ENCODE peak calls at places on chromosomes 7 and 10, in ten cellular contexts. L, T, N, G, B, K, Y, R, U and O are unnamed samples.

GRCh38 chr7:147509052-147509480 is 1081.5 kb upstream of the C7orf33 start:
- DNase-seq in L (no peak), T (no peak), N (no peak), G (no peak), B (no peak), K (no peak), Y (no peak), R (no peak), U (no peak), O (no peak)

GRCh38 chr10:76114556-76114955 is 683.1 kb downstream of the LRMDA start:
- DNase-seq in L (no peak), T (no peak), N (no peak), G (peak), B (no peak), K (no peak), Y (no peak), R (peak), U (no peak), O (no peak)

GRCh38 chr7:128708235-128708634 is 30.9 kb upstream of the CALU start:
- DNase-seq in L (peak), T (no peak), N (no peak), G (no peak), B (no peak), K (no peak), Y (no peak), R (no peak), U (no peak), O (no peak)

GRCh38 chr7:111803015-111803758 is 240.9 kb upstream of the IMMP2L start:
- DNase-seq in L (no peak), T (no peak), N (no peak), G (no peak), B (no peak), K (no peak), Y (no peak), R (peak), U (no peak), O (no peak)

GRCh38 chr10:6382081-6382480 is 179.3 kb downstream of the PFKFB3 start:
- DNase-seq in L (no peak), T (no peak), N (peak), G (no peak), B (peak), K (no peak), Y (no peak), R (no peak), U (no peak), O (no peak)

GRCh38 chr10:44723654-44724053 is 187.5 kb upstream of the TMEM72 start:
- DNase-seq in L (no peak), T (no peak), N (no peak), G (no peak), B (no peak), K (no peak), Y (no peak), R (no peak), U (no peak), O (no peak)

GRCh38 chr10:97475936-97476594 is 22.2 kb downstream of the MMS19 start:
- DNase-seq in L (no peak), T (no peak), N (no peak), G (no peak), B (no peak), K (no peak), Y (no peak), R (no peak), U (no peak), O (no peak)

GRCh38 chr7:128938524-128939074 is 872 bp downstream of the IRF5 start:
- DNase-seq in L (peak), T (no peak), N (peak), G (no peak), B (no peak), K (no peak), Y (peak), R (no peak), U (peak), O (peak)

GRCh38 chr7:106583133-106583532 is 77.8 kb downstream of the CCDC71L start:
- DNase-seq in L (no peak), T (no peak), N (no peak), G (no peak), B (no peak), K (no peak), Y (no peak), R (no peak), U (no peak), O (no peak)

GRCh38 chr10:52740913-52741675 is 31.5 kb downstream of the MBL2 start:
- DNase-seq in L (peak), T (peak), N (peak), G (peak), B (no peak), K (peak), Y (no peak), R (no peak), U (peak), O (no peak)

GRCh38 chr10:58152698-58153263 is 114.9 kb downstream of the IPMK start:
- DNase-seq in L (peak), T (peak), N (peak), G (peak), B (no peak), K (peak), Y (no peak), R (peak), U (peak), O (no peak)

GRCh38 chr7:158463317-158463716 is 124.3 kb downstream of the PTPRN2 start:
- DNase-seq in L (no peak), T (no peak), N (no peak), G (no peak), B (no peak), K (no peak), Y (no peak), R (no peak), U (no peak), O (no peak)

GRCh38 chr7:73602721-73603651 is 21.3 kb downstream of the MLXIPL start:
- DNase-seq in L (peak), T (no peak), N (no peak), G (no peak), B (no peak), K (no peak), Y (no peak), R (no peak), U (no peak), O (no peak)

GRCh38 chr7:156475666-156476065 is 164.9 kb upstream of the RNF32 start:
- DNase-seq in L (no peak), T (peak), N (no peak), G (no peak), B (no peak), K (no peak), Y (no peak), R (no peak), U (no peak), O (no peak)

GRCh38 chr7:114158854-114159253 is 240.0 kb upstream of the PPP1R3A start:
- DNase-seq in L (no peak), T (no peak), N (no peak), G (no peak), B (no peak), K (no peak), Y (no peak), R (no peak), U (no peak), O (no peak)

GRCh38 chr7:117810642-117811512 is 62.4 kb downstream of the CTTNBP2 start:
- DNase-seq in L (peak), T (no peak), N (no peak), G (no peak), B (no peak), K (no peak), Y (no peak), R (no peak), U (no peak), O (no peak)

GRCh38 chr7:46291601-46292150 is 370.6 kb upstream of the IGFBP3 start:
- DNase-seq in L (no peak), T (no peak), N (no peak), G (no peak), B (peak), K (no peak), Y (no peak), R (no peak), U (no peak), O (no peak)

GRCh38 chr10:114709966-114710365 is 51.9 kb upstream of the ABLIM1 start:
- DNase-seq in L (no peak), T (no peak), N (no peak), G (no peak), B (no peak), K (no peak), Y (no peak), R (no peak), U (no peak), O (no peak)

GRCh38 chr7:106418094-106418493 is 133.3 kb upstream of the NAMPT start:
- DNase-seq in L (no peak), T (no peak), N (no peak), G (no peak), B (no peak), K (no peak), Y (no peak), R (no peak), U (no peak), O (no peak)

GRCh38 chr10:77796311-77796915 is 130.1 kb downstream of the DLG5 start:
- DNase-seq in L (no peak), T (no peak), N (no peak), G (no peak), B (no peak), K (no peak), Y (peak), R (no peak), U (no peak), O (no peak)

GRCh38 chr10:73205121-73205520 is 37.2 kb downstream of the FAM149B1 start:
- DNase-seq in L (no peak), T (no peak), N (no peak), G (no peak), B (no peak), K (no peak), Y (no peak), R (no peak), U (no peak), O (no peak)

GRCh38 chr7:779480-779879 is 52.4 kb upstream of the PRKAR1B start:
- DNase-seq in L (no peak), T (no peak), N (no peak), G (no peak), B (no peak), K (no peak), Y (peak), R (no peak), U (no peak), O (no peak)
- TF ChIP-seq POLR2AphosphoS5 in L (no peak), T (no peak), N (no peak), G (no peak), B (no peak), K (no peak), Y (no peak), R (no peak), U (no peak), O (no peak)

GRCh38 chr7:141073173-141073640 is 657 bp upstream of the TMEM178B start:
- DNase-seq in L (peak), T (no peak), N (peak), G (no peak), B (no peak), K (no peak), Y (no peak), R (peak), U (peak), O (no peak)
- H3K27ac ChIP-seq in L (no peak), T (no peak), N (peak), G (no peak), B (no peak), K (no peak), Y (no peak), R (peak), U (peak), O (no peak)

GRCh38 chr7:17390392-17390791 is 91.9 kb downstream of the AHR start:
- DNase-seq in L (no peak), T (no peak), N (no peak), G (no peak), B (no peak), K (no peak), Y (no peak), R (no peak), U (no peak), O (no peak)

GRCh38 chr7:17396692-17397091 is 98.2 kb downstream of the AHR start:
- DNase-seq in L (no peak), T (no peak), N (no peak), G (no peak), B (no peak), K (no peak), Y (no peak), R (no peak), U (no peak), O (no peak)

GRCh38 chr7:17392846-17393245 is 94.4 kb downstream of the AHR start:
- DNase-seq in L (no peak), T (no peak), N (no peak), G (no peak), B (no peak), K (no peak), Y (no peak), R (no peak), U (no peak), O (no peak)
- TF ChIP-seq POLR2AphosphoS5 in L (no peak), T (no peak), N (no peak), G (no peak), B (no peak), K (no peak), Y (no peak), R (no peak), U (no peak), O (no peak)

GRCh38 chr10:124436191-124436638 is 13.6 kb downstream of the NKX1-2 start:
- DNase-seq in L (no peak), T (no peak), N (no peak), G (no peak), B (peak), K (no peak), Y (no peak), R (no peak), U (no peak), O (no peak)
- H3K27ac ChIP-seq in L (no peak), T (no peak), N (no peak), G (no peak), B (no peak), K (no peak), Y (no peak), R (no peak), U (no peak), O (no peak)

GRCh38 chr10:131818510-131819234 is 82.1 kb upstream of the PPP2R2D start:
- DNase-seq in L (no peak), T (no peak), N (no peak), G (peak), B (no peak), K (peak), Y (no peak), R (no peak), U (peak), O (peak)
- TF ChIP-seq POLR2AphosphoS5 in L (no peak), T (no peak), N (no peak), G (no peak), B (no peak), K (no peak), Y (no peak), R (no peak), U (no peak), O (no peak)

GRCh38 chr10:13977861-13978843 is 352.6 kb downstream of the FRMD4A start:
- DNase-seq in L (no peak), T (no peak), N (no peak), G (no peak), B (no peak), K (no peak), Y (no peak), R (no peak), U (no peak), O (no peak)
- H3K27ac ChIP-seq in L (no peak), T (no peak), N (no peak), G (peak), B (no peak), K (no peak), Y (no peak), R (no peak), U (no peak), O (no peak)

DNA sequence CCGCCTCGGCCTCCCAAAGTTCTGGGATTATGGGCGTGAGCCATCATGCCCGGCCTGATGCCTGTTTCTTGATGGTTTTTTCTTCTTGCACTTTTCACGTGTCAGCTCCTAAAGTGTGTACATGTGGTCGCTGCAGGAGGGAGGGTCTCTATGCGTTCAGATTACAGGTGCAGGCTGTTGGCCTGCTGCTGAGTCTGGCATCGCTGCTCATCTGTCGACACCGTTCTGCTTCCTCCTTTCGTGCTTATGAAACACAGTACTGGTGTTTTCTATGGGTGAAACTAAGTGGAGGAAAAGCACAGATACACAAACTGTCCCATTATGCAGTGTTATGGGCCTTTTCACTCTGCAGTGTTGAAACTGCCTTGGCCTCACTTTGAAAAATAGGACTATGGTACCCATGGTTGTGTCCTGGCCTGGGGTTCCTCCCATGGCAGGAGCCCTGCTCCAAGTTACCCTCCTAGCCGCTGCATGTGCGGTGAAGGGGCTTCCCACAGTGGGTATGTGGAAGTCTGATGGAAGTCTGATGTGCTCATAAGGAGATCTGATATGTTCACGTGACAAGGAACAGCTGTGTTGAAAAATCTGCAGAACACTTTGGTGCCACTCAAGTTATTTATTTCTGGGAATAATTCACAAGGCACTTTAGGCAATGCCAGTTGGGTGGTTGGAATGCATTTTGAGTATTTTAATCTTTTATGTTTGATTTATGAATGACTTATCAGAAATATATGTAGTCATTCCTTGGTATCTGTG is 23.6 kb downstream of the OGDH start:
- DNase-seq in L (no peak), T (no peak), N (no peak), G (no peak), B (no peak), K (no peak), Y (no peak), R (no peak), U (no peak), O (no peak)
- TF ChIP-seq POLR2AphosphoS5 in L (no peak), T (no peak), N (peak), G (no peak), B (peak), K (no peak), Y (peak), R (no peak), U (no peak), O (no peak)